ENCODE peak calls at places on chromosomes 13 and 19, in nine cellular contexts. P is suprapubic skin, Z is IMR-90, U is fibroblast of lung, R is breast epithelium, J is stomach, W is neural progenitor cell, I is tibial nerve, Q is transverse colon. E is an unnamed sample.

GRCh38 chr13:30045916-30046704 is 195.7 kb upstream of the UBL3 start:
- DNase-seq in J (no peak), W (no peak), I (no peak), R (no peak), U (no peak), P (no peak), Z (peak; percentile 88), Q (no peak), E (no peak)

GRCh38 chr19:13846533-13847032 is 30.4 kb upstream of the NANOS3 start:
- DNase-seq in U (peak; percentile 89), R (peak; percentile 85), Q (peak; percentile 93), Z (peak; percentile 93), P (peak; percentile 95), W (peak; percentile 64), I (peak; percentile 54), J (peak; percentile 88), E (peak; percentile 88)

GRCh38 chr13:30666113-30666512 is 48.4 kb downstream of the USPL1 start:
- DNase-seq in P (no peak), J (no peak), I (no peak), U (no peak), Z (no peak), W (peak; percentile 19), Q (no peak), R (no peak), E (no peak)

GRCh38 chr19:13070425-13071140 is 32.1 kb downstream of the LYL1 start:
- DNase-seq in J (no peak), R (no peak), Q (no peak), W (no peak), U (no peak), P (no peak), Z (no peak), I (no peak), E (no peak)

GRCh38 chr13:31199527-31199848 is 287 bp upstream of the B3GLCT start:
- DNase-seq in J (no peak), P (no peak), I (no peak), U (no peak), Z (no peak), W (no peak), R (no peak), Q (no peak), E (no peak)

GRCh38 chr19:43812259-43812658 is 10.0 kb upstream of the LYPD5 start:
- DNase-seq in Q (no peak), R (no peak), P (no peak), J (no peak), U (no peak), Z (no peak), W (no peak), I (no peak), E (no peak)

GRCh38 chr19:10694706-10695105 is 6.5 kb upstream of the QTRT1 start:
- DNase-seq in R (no peak), W (no peak), I (no peak), Z (no peak), J (no peak), Q (no peak), U (no peak), P (no peak), E (no peak)

GRCh38 chr19:47725759-47726401 is 12.7 kb downstream of the EHD2 start:
- DNase-seq in J (no peak), P (no peak), I (no peak), R (no peak), Z (no peak), Q (no peak), U (no peak), W (no peak), E (no peak)

GRCh38 chr13:108985166-108985565 is 355.8 kb downstream of the MYO16 start:
- DNase-seq in U (no peak), J (no peak), R (no peak), Q (no peak), P (no peak), W (no peak), Z (no peak), I (no peak), E (no peak)

GRCh38 chr13:75635101-75635620 is 969 bp upstream of the LMO7 start:
- DNase-seq in R (no peak), Z (no peak), Q (no peak), P (no peak), J (no peak), I (peak; percentile 5), U (no peak), W (no peak), E (no peak)

GRCh38 chr13:98427331-98427995 is 149.4 kb downstream of the STK24 start:
- DNase-seq in J (no peak), P (no peak), I (no peak), W (no peak), U (no peak), R (no peak), Q (no peak), Z (no peak), E (no peak)

GRCh38 chr19:3801412-3802096 is 15.4 kb upstream of the MATK start:
- DNase-seq in U (no peak), W (peak; percentile 72), P (no peak), R (no peak), J (peak; percentile 44), Z (no peak), Q (peak; percentile 37), I (no peak), E (no peak)

GRCh38 chr19:12994701-12995595 is at the start of gene NFIX:
- DNase-seq in Q (peak; percentile 70), Z (peak; percentile 39), W (peak; percentile 89), P (peak; percentile 90), R (peak; percentile 70), J (peak; percentile 78), I (peak; percentile 56), U (peak; percentile 59), E (no peak)

GRCh38 chr13:40271931-40272775 is 394.3 kb downstream of the FOXO1 start:
- DNase-seq in U (peak; percentile 74), J (peak; percentile 49), I (peak; percentile 91), P (peak; percentile 89), Q (peak; percentile 38), Z (peak; percentile 22), R (peak; percentile 64), W (no peak), E (peak; percentile 76)

GRCh38 chr13:106714271-106714670 is 146.3 kb upstream of the ARGLU1 start:
- DNase-seq in Q (no peak), Z (no peak), P (no peak), U (no peak), W (no peak), R (no peak), I (no peak), J (no peak), E (no peak)

GRCh38 chr13:63731896-63732295 is 2316.2 kb upstream of the PCDH20 start:
- DNase-seq in Z (no peak), U (no peak), I (no peak), J (peak; percentile 39), P (no peak), R (no peak), Q (no peak), W (no peak), E (no peak)

GRCh38 chr19:18751571-18751970 is 39.5 kb downstream of the COMP start:
- DNase-seq in P (no peak), J (no peak), I (no peak), Q (no peak), R (no peak), U (no peak), Z (no peak), W (no peak), E (no peak)
- H3K27ac ChIP-seq in P (no peak overlapping the region), J (no peak overlapping the region), I (no peak overlapping the region), Q (no peak overlapping the region), R (no peak overlapping the region), U (no peak overlapping the region), Z (no peak overlapping the region), W (no peak overlapping the region), E (no peak overlapping the region)

GRCh38 chr13:27960362-27961226 is 8.5 kb downstream of the CDX2 start:
- DNase-seq in Z (no peak), P (no peak), W (peak; percentile 89), U (peak; percentile 13), I (no peak), Q (peak; percentile 88), R (peak; percentile 76), J (peak; percentile 81), E (no peak)
- TF ChIP-seq CTCF in Z (peak; percentile 25), P (no peak), W (peak; percentile 70), U (peak; percentile 19), I (peak; percentile 27), Q (peak; percentile 59), R (no peak), J (no peak), E (no peak)

GRCh38 chr13:46396341-46396740 is 9.3 kb upstream of the RUBCNL start:
- DNase-seq in R (no peak), Q (no peak), I (no peak), W (no peak), J (no peak), P (no peak), Z (no peak), U (no peak), E (no peak)
- H3K4me1 ChIP-seq in R (no peaks in the 10 kb centered on the region), Q (no peaks in the 10 kb centered on the region), I (no peaks in the 10 kb centered on the region), W (no peaks in the 10 kb centered on the region), J (no peaks in the 10 kb centered on the region), P (peaks cover 10% of the 10 kb centered on the region), Z (no peaks in the 10 kb centered on the region), U (no peaks in the 10 kb centered on the region), E (peaks cover 11% of the 10 kb centered on the region)

GRCh38 chr19:54473983-54474382 is 887 bp upstream of the CDC42EP5 start:
- DNase-seq in R (no peak), I (no peak), Q (no peak), Z (no peak), P (peak; percentile 59), U (no peak), J (no peak), W (no peak), E (no peak)

GRCh38 chr19:54470991-54471782 is 1.9 kb downstream of the CDC42EP5 start:
- DNase-seq in P (no peak), R (no peak), Q (peak; percentile 62), Z (no peak), I (peak; percentile 37), W (peak; percentile 49), U (no peak), J (peak; percentile 62), E (no peak)

GRCh38 chr19:54470276-54470887 is 2.7 kb downstream of the CDC42EP5 start:
- DNase-seq in R (no peak), Z (no peak), U (no peak), Q (no peak), I (no peak), P (peak; percentile 54), J (no peak), W (no peak), E (no peak)

GRCh38 chr19:54475706-54476105 is 2.6 kb upstream of the CDC42EP5 start:
- DNase-seq in P (no peak), W (no peak), Q (no peak), J (no peak), I (no peak), Z (no peak), U (no peak), R (no peak), E (no peak)

DNA sequence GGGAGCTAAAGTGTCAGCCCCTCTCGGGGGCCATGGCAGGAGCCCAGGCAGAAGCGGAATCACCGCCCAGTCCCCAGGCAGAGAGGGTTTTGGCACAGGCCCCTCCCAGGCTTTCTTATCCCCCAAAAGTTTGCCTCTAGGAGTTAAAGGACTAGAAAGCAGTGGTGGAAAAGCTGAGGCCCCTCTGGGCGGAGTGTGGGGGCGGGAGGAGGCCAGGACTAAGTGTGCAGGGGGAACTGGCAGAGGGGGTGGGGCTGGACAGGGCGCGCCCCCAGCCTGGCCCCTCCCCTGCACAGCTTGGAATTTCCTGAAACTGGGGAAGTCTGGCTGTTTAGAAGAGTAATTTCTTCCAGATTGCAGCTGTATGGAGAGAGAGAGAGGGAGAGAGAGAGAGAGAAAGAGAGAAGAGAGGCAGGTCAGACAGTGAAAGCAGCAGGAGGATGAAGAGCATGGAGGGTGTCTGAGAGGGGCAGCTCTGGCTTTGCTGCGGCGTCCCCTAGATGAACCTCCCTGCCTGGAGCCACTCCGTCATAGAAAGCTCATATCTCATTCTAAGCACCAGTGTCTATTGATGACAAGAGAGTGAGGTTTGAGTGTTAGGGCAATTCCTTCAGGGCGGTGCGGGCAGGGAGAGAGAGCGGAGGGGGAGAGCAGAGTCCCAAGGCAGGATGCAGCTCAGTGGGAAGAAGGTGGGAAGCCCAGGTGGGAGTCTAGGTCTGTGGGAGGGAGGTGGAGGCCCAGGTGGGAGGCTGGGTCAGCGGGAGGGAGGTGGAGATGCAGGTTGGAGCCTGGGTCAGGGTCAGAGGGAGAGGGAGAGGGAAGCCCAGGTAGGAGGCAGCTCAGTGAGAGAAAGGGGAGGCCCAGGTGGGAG is at the start of gene CDC42EP5:
- DNase-seq in J (peak; percentile 50), U (peak; percentile 84), I (peak; percentile 73), R (no peak), P (peak; percentile 86), Z (peak; percentile 85), Q (peak; percentile 86), W (peak; percentile 32), E (no peak)
- H3K27ac ChIP-seq in J (peak within 1 kb of the TSS; percentile 83), U (no peak within 1 kb of the TSS), I (peak within 1 kb of the TSS; percentile 91), R (peak within 1 kb of the TSS; percentile 71), P (peak within 1 kb of the TSS; percentile 60), Z (peak within 1 kb of the TSS; percentile 92), Q (peak within 1 kb of the TSS; percentile 92), W (no peak within 1 kb of the TSS), E (peak within 1 kb of the TSS; percentile 81)